ENCODE peak calls at places on chromosomes 6 and 20, in seven cellular contexts. One of them, this sample, is unnamed.

GRCh38 chr6:134849920-134850447 is 99.9 kb downstream of the ALDH8A1 start:
- DNase-seq in transverse colon: no peak
- DNase-seq in fibroblast of pulmonary artery: no peak
- DNase-seq in uterus: no peak
- DNase-seq in A673: no peak
- DNase-seq in astrocyte of the spinal cord: no peak
- DNase-seq in HFFc6: no peak
- DNase-seq in this sample: no peak

GRCh38 chr20:48035961-48036731 is 250.9 kb upstream of the SULF2 start:
- DNase-seq in transverse colon: no peak
- DNase-seq in fibroblast of pulmonary artery: no peak
- DNase-seq in uterus: no peak
- DNase-seq in A673: no peak
- DNase-seq in astrocyte of the spinal cord: no peak
- DNase-seq in HFFc6: no peak
- DNase-seq in this sample: no peak

GRCh38 chr6:73580247-73581149 is 59.7 kb upstream of the EEF1A1 start:
- DNase-seq in transverse colon: peak; percentile 76
- DNase-seq in fibroblast of pulmonary artery: peak; percentile 98
- DNase-seq in uterus: peak; percentile 89
- DNase-seq in A673: peak; percentile 93
- DNase-seq in astrocyte of the spinal cord: peak; percentile 99
- DNase-seq in HFFc6: peak; percentile 97
- DNase-seq in this sample: peak; percentile 80

GRCh38 chr6:20366082-20366834 is 35.4 kb upstream of the E2F3 start:
- DNase-seq in transverse colon: peak; percentile 9
- DNase-seq in fibroblast of pulmonary artery: no peak
- DNase-seq in uterus: no peak
- DNase-seq in A673: no peak
- DNase-seq in astrocyte of the spinal cord: no peak
- DNase-seq in HFFc6: no peak
- DNase-seq in this sample: no peak

GRCh38 chr6:85472744-85473143 is 22.9 kb downstream of the NT5E start:
- DNase-seq in transverse colon: no peak
- DNase-seq in fibroblast of pulmonary artery: peak; percentile 55
- DNase-seq in uterus: no peak
- DNase-seq in A673: no peak
- DNase-seq in astrocyte of the spinal cord: no peak
- DNase-seq in HFFc6: peak; percentile 65
- DNase-seq in this sample: no peak

GRCh38 chr6:75377386-75377785 is 92.8 kb upstream of the TMEM30A start:
- DNase-seq in transverse colon: no peak
- DNase-seq in fibroblast of pulmonary artery: no peak
- DNase-seq in uterus: no peak
- DNase-seq in A673: no peak
- DNase-seq in astrocyte of the spinal cord: no peak
- DNase-seq in HFFc6: no peak
- DNase-seq in this sample: no peak

GRCh38 chr20:12012241-12013222 is 94.8 kb downstream of the BTBD3 start:
- DNase-seq in transverse colon: peak; percentile 35
- DNase-seq in fibroblast of pulmonary artery: peak; percentile 74
- DNase-seq in uterus: no peak
- DNase-seq in A673: peak; percentile 72
- DNase-seq in astrocyte of the spinal cord: peak; percentile 48
- DNase-seq in HFFc6: peak; percentile 41
- DNase-seq in this sample: peak; percentile 52

GRCh38 chr6:112951829-112952228 is 604.7 kb downstream of the RFPL4B start:
- DNase-seq in transverse colon: no peak
- DNase-seq in fibroblast of pulmonary artery: peak; percentile 74
- DNase-seq in uterus: no peak
- DNase-seq in A673: no peak
- DNase-seq in astrocyte of the spinal cord: no peak
- DNase-seq in HFFc6: no peak
- DNase-seq in this sample: no peak

GRCh38 chr6:49087372-49087771 is 375.7 kb downstream of the MMUT start:
- DNase-seq in transverse colon: no peak
- DNase-seq in fibroblast of pulmonary artery: peak; percentile 7
- DNase-seq in uterus: no peak
- DNase-seq in A673: peak; percentile 57
- DNase-seq in astrocyte of the spinal cord: peak; percentile 9
- DNase-seq in HFFc6: no peak
- DNase-seq in this sample: no peak

GRCh38 chr20:50200482-50201104 is 10.0 kb downstream of the CEBPB start:
- DNase-seq in transverse colon: no peak
- DNase-seq in fibroblast of pulmonary artery: no peak
- DNase-seq in uterus: no peak
- DNase-seq in A673: no peak
- DNase-seq in astrocyte of the spinal cord: no peak
- DNase-seq in HFFc6: no peak
- DNase-seq in this sample: no peak

GRCh38 chr6:111416529-111416928 is 66.5 kb downstream of the REV3L start:
- DNase-seq in transverse colon: no peak
- DNase-seq in fibroblast of pulmonary artery: no peak
- DNase-seq in uterus: no peak
- DNase-seq in A673: no peak
- DNase-seq in astrocyte of the spinal cord: no peak
- DNase-seq in HFFc6: no peak
- DNase-seq in this sample: no peak

GRCh38 chr6:43093361-43094289 is 17.5 kb downstream of the PTK7 start:
- DNase-seq in transverse colon: peak; percentile 29
- DNase-seq in fibroblast of pulmonary artery: peak; percentile 72
- DNase-seq in uterus: peak; percentile 75
- DNase-seq in A673: no peak
- DNase-seq in astrocyte of the spinal cord: peak; percentile 82
- DNase-seq in HFFc6: peak; percentile 90
- DNase-seq in this sample: no peak

GRCh38 chr6:43095939-43096338 is 19.8 kb downstream of the PTK7 start:
- DNase-seq in transverse colon: no peak
- DNase-seq in fibroblast of pulmonary artery: no peak
- DNase-seq in uterus: no peak
- DNase-seq in A673: no peak
- DNase-seq in astrocyte of the spinal cord: no peak
- DNase-seq in HFFc6: no peak
- DNase-seq in this sample: no peak

GRCh38 chr6:43096451-43097097 is 20.5 kb downstream of the PTK7 start:
- DNase-seq in transverse colon: peak; percentile 33
- DNase-seq in fibroblast of pulmonary artery: peak; percentile 73
- DNase-seq in uterus: peak; percentile 70
- DNase-seq in A673: peak; percentile 37
- DNase-seq in astrocyte of the spinal cord: peak; percentile 91
- DNase-seq in HFFc6: peak; percentile 89
- DNase-seq in this sample: no peak

GRCh38 chr6:43097098-43097489 is 21.0 kb downstream of the PTK7 start:
- DNase-seq in transverse colon: no peak
- DNase-seq in fibroblast of pulmonary artery: no peak
- DNase-seq in uterus: no peak
- DNase-seq in A673: no peak
- DNase-seq in astrocyte of the spinal cord: no peak
- DNase-seq in HFFc6: no peak
- DNase-seq in this sample: no peak

DNA sequence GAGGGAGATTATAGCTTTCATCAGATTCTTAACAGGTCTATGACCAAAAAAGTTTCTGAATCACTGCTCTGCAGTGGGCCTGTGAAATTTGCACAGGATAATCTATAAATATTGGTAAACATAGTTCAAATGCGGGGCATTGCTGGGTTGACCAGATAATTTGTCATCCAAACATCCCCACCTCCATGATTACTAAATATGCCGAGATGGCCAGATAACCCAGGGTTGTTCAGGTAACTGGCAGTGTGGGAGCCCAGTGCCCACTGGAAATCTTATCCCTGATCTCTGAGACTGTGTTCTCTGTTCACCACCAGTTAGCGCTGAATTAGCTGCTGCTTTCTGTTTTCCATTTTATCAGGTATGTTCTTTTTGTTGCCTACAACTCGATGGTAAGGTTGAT is 21.4 kb downstream of the PTK7 start:
- DNase-seq in transverse colon: no peak
- DNase-seq in fibroblast of pulmonary artery: no peak
- DNase-seq in uterus: no peak
- DNase-seq in A673: no peak
- DNase-seq in astrocyte of the spinal cord: no peak
- DNase-seq in HFFc6: no peak
- DNase-seq in this sample: no peak
- TF ChIP-seq CTCF in transverse colon: no peak
- TF ChIP-seq CTCF in fibroblast of pulmonary artery: no peak
- TF ChIP-seq CTCF in uterus: no peak
- TF ChIP-seq CTCF in A673: no peak
- TF ChIP-seq CTCF in astrocyte of the spinal cord: no peak
- TF ChIP-seq CTCF in HFFc6: no peak
- TF ChIP-seq CTCF in this sample: no peak

GRCh38 chr6:13522639-13523038 is 35.2 kb upstream of the GFOD1 start:
- DNase-seq in transverse colon: no peak
- DNase-seq in fibroblast of pulmonary artery: peak; percentile 90
- DNase-seq in uterus: no peak
- DNase-seq in A673: peak; percentile 10
- DNase-seq in astrocyte of the spinal cord: peak; percentile 32
- DNase-seq in HFFc6: no peak
- DNase-seq in this sample: no peak
- TF ChIP-seq CTCF in transverse colon: no peak
- TF ChIP-seq CTCF in fibroblast of pulmonary artery: no peak
- TF ChIP-seq CTCF in uterus: no peak
- TF ChIP-seq CTCF in A673: no peak
- TF ChIP-seq CTCF in astrocyte of the spinal cord: no peak
- TF ChIP-seq CTCF in HFFc6: no peak
- TF ChIP-seq CTCF in this sample: no peak

GRCh38 chr6:41451039-41451438 is 95.1 kb upstream of the FOXP4 start:
- DNase-seq in transverse colon: no peak
- DNase-seq in fibroblast of pulmonary artery: no peak
- DNase-seq in uterus: no peak
- DNase-seq in A673: no peak
- DNase-seq in astrocyte of the spinal cord: no peak
- DNase-seq in HFFc6: no peak
- DNase-seq in this sample: peak; percentile 39
- TF ChIP-seq CTCF in transverse colon: peak; percentile 4
- TF ChIP-seq CTCF in fibroblast of pulmonary artery: no peak
- TF ChIP-seq CTCF in uterus: no peak
- TF ChIP-seq CTCF in A673: no peak
- TF ChIP-seq CTCF in astrocyte of the spinal cord: peak; percentile 15
- TF ChIP-seq CTCF in HFFc6: no peak
- TF ChIP-seq CTCF in this sample: no peak

GRCh38 chr20:20019123-20019522 is 2.0 kb downstream of the NAA20 start:
- DNase-seq in transverse colon: no peak
- DNase-seq in fibroblast of pulmonary artery: no peak
- DNase-seq in uterus: no peak
- DNase-seq in A673: no peak
- DNase-seq in astrocyte of the spinal cord: no peak
- DNase-seq in HFFc6: no peak
- DNase-seq in this sample: no peak

GRCh38 chr20:20017852-20018245 is 687 bp downstream of the NAA20 start:
- DNase-seq in transverse colon: no peak
- DNase-seq in fibroblast of pulmonary artery: no peak
- DNase-seq in uterus: no peak
- DNase-seq in A673: peak; percentile 5
- DNase-seq in astrocyte of the spinal cord: no peak
- DNase-seq in HFFc6: no peak
- DNase-seq in this sample: no peak

GRCh38 chr20:20014659-20015058 is 2.5 kb upstream of the NAA20 start:
- DNase-seq in transverse colon: no peak
- DNase-seq in fibroblast of pulmonary artery: peak; percentile 39
- DNase-seq in uterus: no peak
- DNase-seq in A673: peak; percentile 16
- DNase-seq in astrocyte of the spinal cord: no peak
- DNase-seq in HFFc6: no peak
- DNase-seq in this sample: no peak

GRCh38 chr20:20018366-20018765 is 1.2 kb downstream of the NAA20 start:
- DNase-seq in transverse colon: no peak
- DNase-seq in fibroblast of pulmonary artery: no peak
- DNase-seq in uterus: no peak
- DNase-seq in A673: no peak
- DNase-seq in astrocyte of the spinal cord: no peak
- DNase-seq in HFFc6: no peak
- DNase-seq in this sample: no peak

DNA sequence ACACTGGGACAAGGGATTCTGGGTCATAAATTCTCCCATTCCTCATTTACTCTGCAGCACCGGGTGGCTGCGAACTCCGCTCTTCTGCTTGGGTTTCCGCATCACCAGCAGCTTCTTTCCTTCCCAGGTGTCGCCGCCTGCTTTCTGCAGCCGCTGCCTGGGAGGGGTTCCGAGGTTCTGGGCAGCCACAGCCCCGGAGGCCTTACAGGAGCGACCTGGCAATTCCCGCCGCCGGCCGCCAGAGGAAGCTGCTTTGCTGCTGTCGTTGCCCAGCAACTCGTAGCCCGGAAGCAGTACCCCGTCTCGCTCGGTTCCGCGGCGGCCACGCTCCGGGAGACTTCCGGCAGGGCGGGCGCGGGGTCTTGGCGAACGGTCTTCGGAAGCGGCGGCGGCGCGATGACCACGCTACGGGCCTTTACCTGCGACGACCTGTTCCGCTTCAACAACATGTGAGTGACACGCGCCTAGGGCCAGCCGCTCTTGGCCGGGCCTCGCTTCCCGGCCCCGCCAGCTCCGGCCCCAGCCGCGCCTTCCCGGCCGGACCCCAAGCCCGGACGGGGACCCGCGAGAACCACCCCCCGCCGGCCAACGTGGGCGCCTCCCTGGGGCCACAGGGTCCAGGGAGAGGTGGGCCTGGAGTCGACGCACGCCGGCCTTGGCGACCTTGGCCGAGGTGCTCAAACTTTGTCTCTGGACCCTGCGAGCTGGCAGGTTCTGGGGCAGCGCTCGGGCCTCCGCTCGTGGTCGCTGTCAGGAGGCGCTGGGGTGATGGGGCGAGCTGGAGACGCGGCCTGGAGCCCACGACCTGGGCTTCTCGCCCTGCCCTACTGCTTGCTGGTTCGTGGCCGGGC is at the start of gene NAA20:
- DNase-seq in transverse colon: peak; percentile 95
- DNase-seq in fibroblast of pulmonary artery: peak; percentile 93
- DNase-seq in uterus: peak; percentile 91
- DNase-seq in A673: peak; percentile 94
- DNase-seq in astrocyte of the spinal cord: peak; percentile 93
- DNase-seq in HFFc6: peak; percentile 92
- DNase-seq in this sample: peak; percentile 95
- TF ChIP-seq CTCF in transverse colon: peak; percentile 76
- TF ChIP-seq CTCF in fibroblast of pulmonary artery: peak; percentile 64
- TF ChIP-seq CTCF in uterus: peak; percentile 92
- TF ChIP-seq CTCF in A673: peak; percentile 72
- TF ChIP-seq CTCF in astrocyte of the spinal cord: peak; percentile 81
- TF ChIP-seq CTCF in HFFc6: peak; percentile 76
- TF ChIP-seq CTCF in this sample: peak; percentile 45

DNA sequence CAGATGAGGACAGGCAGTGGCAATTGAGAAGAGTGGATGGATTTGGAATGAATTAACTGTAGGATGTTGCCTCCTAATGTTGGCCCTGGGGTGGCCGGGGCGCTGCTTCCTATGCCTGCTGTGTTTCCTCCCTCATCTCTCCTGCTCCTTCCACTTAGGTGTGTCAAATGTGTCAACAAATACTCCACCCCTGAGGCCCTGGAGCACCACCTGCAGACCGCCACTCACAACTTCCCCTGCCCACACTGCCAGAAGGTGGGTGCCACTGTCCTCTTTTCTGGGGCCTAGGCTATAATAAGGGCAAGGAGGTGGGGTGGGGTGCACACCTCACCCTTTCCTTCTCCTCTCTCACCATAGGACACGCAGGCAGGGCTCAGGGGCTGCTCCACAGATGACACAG is 30.0 kb upstream of the CHMP4B start:
- DNase-seq in transverse colon: no peak
- DNase-seq in fibroblast of pulmonary artery: no peak
- DNase-seq in uterus: no peak
- DNase-seq in A673: no peak
- DNase-seq in astrocyte of the spinal cord: no peak
- DNase-seq in HFFc6: no peak
- DNase-seq in this sample: no peak
- TF ChIP-seq CTCF in transverse colon: no peak
- TF ChIP-seq CTCF in fibroblast of pulmonary artery: no peak
- TF ChIP-seq CTCF in uterus: no peak
- TF ChIP-seq CTCF in A673: no peak
- TF ChIP-seq CTCF in astrocyte of the spinal cord: no peak
- TF ChIP-seq CTCF in HFFc6: no peak
- TF ChIP-seq CTCF in this sample: no peak

This sample was measured in endothelial cell.